ENCODE peak calls at places on chromosomes 2 and 18, in ten cellular contexts. C, P, Q, U, Z, H, W, I, R and J are unnamed samples.

GRCh38 chr18:21272016-21272582 is 30.1 kb downstream of the GREB1L start:
- DNase-seq in W (no peak), U (no peak), Z (no peak), H (no peak), I (no peak), P (no peak), Q (no peak), R (no peak), C (no peak), J (no peak)

GRCh38 chr18:59372975-59373374 is 13.9 kb upstream of the LMAN1 start:
- DNase-seq in I (no peak), P (no peak), C (no peak), U (no peak), W (no peak), Q (no peak), H (no peak), Z (no peak), R (no peak), J (no peak)

GRCh38 chr2:99569393-99569792 is 79.6 kb upstream of the REV1 start:
- DNase-seq in W (no peak), Z (no peak), U (no peak), Q (no peak), C (no peak), R (no peak), H (no peak), P (no peak), I (no peak), J (no peak)

GRCh38 chr2:43360137-43360536 is 133.7 kb upstream of the ZFP36L2 start:
- DNase-seq in Q (no peak), U (no peak), Z (no peak), C (no peak), P (no peak), R (no peak), I (no peak), H (no peak), W (no peak), J (no peak)

GRCh38 chr18:58455318-58455950 is 173.5 kb downstream of the ALPK2 start:
- DNase-seq in Z (no peak), C (no peak), H (peak; percentile 8), I (peak; percentile 21), R (no peak), Q (no peak), P (no peak), U (no peak), W (peak; percentile 52), J (no peak)

GRCh38 chr2:172908275-172908674 is 167.4 kb upstream of the MAP3K20 start:
- DNase-seq in Z (no peak), Q (no peak), U (no peak), R (no peak), I (no peak), H (no peak), C (no peak), W (no peak), P (no peak), J (no peak)

GRCh38 chr2:180656455-180656847 is 324.0 kb upstream of the UBE2E3 start:
- DNase-seq in C (no peak), Q (peak; percentile 36), I (no peak), P (no peak), W (no peak), R (no peak), Z (no peak), U (peak; percentile 20), H (no peak), J (no peak)

GRCh38 chr18:49251451-49251850 is 209.0 kb downstream of the DYM start:
- DNase-seq in W (no peak), C (no peak), I (no peak), Z (no peak), R (no peak), H (no peak), P (no peak), Q (no peak), U (no peak), J (no peak)

GRCh38 chr2:6254446-6254845 is 562.3 kb downstream of the SOX11 start:
- DNase-seq in I (no peak), R (no peak), W (no peak), H (no peak), Z (no peak), P (no peak), C (no peak), U (no peak), Q (no peak), J (no peak)

GRCh38 chr2:36762764-36763490 is 66.4 kb downstream of the VIT start:
- DNase-seq in P (no peak), U (no peak), W (no peak), I (no peak), Q (no peak), C (no peak), Z (no peak), H (no peak), R (no peak), J (no peak)

GRCh38 chr2:54574107-54574859 is 118.2 kb downstream of the SPTBN1 start:
- DNase-seq in C (no peak), Q (no peak), P (no peak), I (peak; percentile 70), Z (no peak), U (peak; percentile 88), H (peak; percentile 86), W (peak; percentile 47), R (peak; percentile 83), J (no peak)

DNA sequence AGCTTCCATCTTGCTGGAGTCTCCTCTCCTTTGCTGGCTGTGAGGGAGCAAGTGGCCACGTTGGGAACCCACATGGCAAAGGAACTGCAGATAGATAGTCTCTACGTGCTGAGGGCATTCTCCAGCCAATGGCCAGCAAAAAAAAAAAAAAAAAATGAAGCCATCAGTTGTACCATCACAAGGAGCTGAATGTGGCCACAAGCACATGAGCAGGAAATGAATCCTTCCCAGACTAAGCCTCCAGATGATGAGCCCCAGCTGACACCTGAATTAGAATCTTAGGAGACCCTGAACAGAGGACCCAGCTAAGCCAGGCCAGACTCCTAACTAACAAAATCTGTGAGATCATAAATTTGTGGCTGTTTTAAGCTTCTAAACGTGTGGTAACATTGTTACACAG is 57.9 kb downstream of the SPIRE1 start:
- DNase-seq in R (no peak), C (no peak), Q (no peak), W (no peak), I (no peak), U (no peak), H (no peak), P (no peak), Z (no peak), J (no peak)
- TF ChIP-seq EP300 in R (no peak), C (no peak), Q (no peak), W (no peak), I (no peak), U (no peak), H (no peak), P (no peak), Z (no peak), J (no peak)

GRCh38 chr2:241156997-241157441 is 6.8 kb downstream of the PPP1R7 start:
- DNase-seq in Q (no peak), H (no peak), Z (no peak), R (no peak), C (no peak), P (no peak), W (no peak), I (no peak), U (no peak), J (no peak)

GRCh38 chr2:241160318-241160717 is 10.1 kb downstream of the PPP1R7 start:
- DNase-seq in Q (no peak), C (no peak), P (no peak), Z (no peak), R (no peak), I (no peak), W (no peak), U (no peak), H (no peak), J (no peak)

GRCh38 chr2:241157841-241158545 is 7.7 kb downstream of the PPP1R7 start:
- DNase-seq in R (no peak), C (no peak), P (no peak), Q (no peak), Z (no peak), U (no peak), I (no peak), W (no peak), H (no peak), J (no peak)

GRCh38 chr2:241158546-241158900 is 8.3 kb downstream of the PPP1R7 start:
- DNase-seq in W (no peak), I (no peak), R (no peak), C (no peak), Z (no peak), P (no peak), U (no peak), H (no peak), Q (no peak), J (no peak)

DNA sequence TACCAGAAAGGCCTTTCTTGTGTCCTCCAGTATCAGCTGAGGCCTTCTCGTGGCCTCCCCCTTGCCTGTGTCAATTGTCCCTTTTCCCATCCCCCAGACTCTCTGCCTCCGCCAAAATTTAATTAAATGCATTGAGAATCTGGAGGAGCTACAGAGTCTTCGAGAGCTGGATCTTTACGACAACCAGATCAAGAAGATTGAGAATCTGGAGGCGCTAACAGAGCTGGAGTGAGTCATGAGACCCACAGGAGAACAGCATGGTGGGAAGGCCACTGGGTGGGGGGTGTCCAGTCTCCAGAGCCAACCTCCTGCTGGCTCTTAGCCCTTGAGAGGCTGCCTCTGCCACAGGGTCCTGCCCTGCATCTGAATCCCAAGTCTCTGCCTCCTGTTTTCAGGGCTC is 8.8 kb downstream of the PPP1R7 start:
- DNase-seq in H (no peak), Z (no peak), W (no peak), C (no peak), R (no peak), Q (no peak), P (no peak), U (no peak), I (no peak), J (no peak)
- H3K4me1 ChIP-seq in H (no peaks in the 10 kb centered on the region), Z (peaks cover 3% of the 10 kb centered on the region), W (no peaks in the 10 kb centered on the region), C (peaks cover 10% of the 10 kb centered on the region), R (no peaks in the 10 kb centered on the region), Q (no peaks in the 10 kb centered on the region), P (no peaks in the 10 kb centered on the region), U (no peaks in the 10 kb centered on the region), I (peaks cover 14% of the 10 kb centered on the region), J (peaks cover 15% of the 10 kb centered on the region)

DNA sequence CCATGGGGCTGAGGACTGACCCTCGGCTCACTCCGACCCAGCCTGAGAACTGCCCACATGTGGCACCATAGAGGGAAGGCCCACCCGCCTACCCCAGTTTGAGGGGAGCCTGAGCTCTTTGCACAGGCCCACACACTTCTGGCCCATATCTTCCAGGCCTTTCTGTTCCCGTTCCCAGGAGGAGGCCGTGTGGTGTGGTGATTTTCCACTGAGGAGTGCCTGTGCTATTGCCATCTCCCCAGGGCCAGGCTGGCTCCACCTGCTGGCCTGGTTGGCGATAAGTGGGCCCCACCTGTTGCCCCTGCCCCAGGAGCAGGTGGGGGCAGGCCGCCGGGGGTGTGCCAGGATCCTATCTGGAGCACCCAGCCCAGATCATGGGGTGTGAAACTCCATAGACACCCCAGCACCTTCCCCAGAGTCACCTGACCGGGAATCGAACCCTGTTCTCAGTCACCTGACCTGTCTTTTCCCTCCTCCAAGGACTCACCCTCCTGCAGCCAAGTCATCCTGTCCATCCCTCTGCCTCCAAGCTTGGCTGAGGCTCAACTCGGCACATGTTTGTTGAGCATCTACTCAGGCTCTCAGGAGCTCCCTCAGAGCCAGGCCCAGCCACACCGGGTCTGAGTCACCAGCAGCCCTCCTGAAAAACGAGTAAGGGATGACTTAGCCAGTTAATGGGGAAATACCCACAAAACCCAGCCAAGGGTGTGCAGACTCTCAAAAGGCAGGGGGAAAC is 120.1 kb downstream of the CYP26B1 start:
- DNase-seq in W (peak; percentile 14), U (no peak), C (no peak), P (no peak), R (no peak), Z (no peak), I (peak; percentile 14), Q (no peak), H (no peak), J (no peak)
- TF ChIP-seq EP300 in W (no peak), U (no peak), C (no peak), P (no peak), R (no peak), Z (no peak), I (no peak), Q (no peak), H (no peak), J (no peak)

GRCh38 chr2:160343404-160343803 is 143.3 kb upstream of the ITGB6 start:
- DNase-seq in C (no peak), Z (no peak), Q (no peak), U (no peak), W (no peak), H (no peak), R (no peak), P (no peak), I (no peak), J (no peak)
- H3K4me1 ChIP-seq in C (peaks cover 6% of the 10 kb centered on the region), Z (peaks cover 4% of the 10 kb centered on the region), Q (peaks cover 83% of the 10 kb centered on the region), U (peaks cover 12% of the 10 kb centered on the region), W (peaks cover 3% of the 10 kb centered on the region), H (no peaks in the 10 kb centered on the region), R (no peaks in the 10 kb centered on the region), P (peaks cover 10% of the 10 kb centered on the region), I (peaks cover 45% of the 10 kb centered on the region), J (peaks cover 77% of the 10 kb centered on the region)